ENCODE peak calls at places on chromosome 20, in four cellular contexts. K is GM12865, H is nephron progenitor cell, X is left ventricle myocardium inferior. U is an unnamed sample.

GRCh38 chr20:44405246-44405645 is 49.7 kb downstream of the HNF4A start:
- DNase-seq in K (no peak), H (no peak), X (no peak), U (no peak)

GRCh38 chr20:48635791-48636267 is 192.0 kb downstream of the PREX1 start:
- DNase-seq in K (peak; percentile 65), H (peak; percentile 83), X (peak; percentile 54), U (peak; percentile 68)

GRCh38 chr20:4989570-4989969 is 11.7 kb downstream of the SLC23A2 start:
- DNase-seq in K (peak; percentile 63), H (no peak), X (no peak), U (no peak)

GRCh38 chr20:18543932-18544331 is 23.3 kb upstream of the SMIM26 start:
- DNase-seq in K (no peak), H (no peak), X (peak; percentile 20), U (peak; percentile 21)

GRCh38 chr20:32067234-32067821 is 15.3 kb downstream of the HCK start:
- DNase-seq in K (peak; percentile 37), H (no peak), X (no peak), U (no peak)

GRCh38 chr20:19993937-19994667 is 23.1 kb upstream of the NAA20 start:
- DNase-seq in K (no peak), H (no peak), X (peak; percentile 49), U (no peak)

GRCh38 chr20:56978475-56978874 is 288.0 kb downstream of the BMP7 start:
- DNase-seq in K (no peak), H (no peak), X (no peak), U (no peak)

GRCh38 chr20:58432190-58432954 is 43.3 kb downstream of the VAPB start:
- DNase-seq in K (no peak), H (no peak), X (no peak), U (no peak)

GRCh38 chr20:6007529-6008103 is 46.2 kb downstream of the LRRN4 start:
- DNase-seq in K (no peak), H (no peak), X (no peak), U (peak; percentile 14)

GRCh38 chr20:61706562-61706961 is 359.1 kb downstream of the TAF4 start:
- DNase-seq in K (no peak), H (no peak), X (no peak), U (no peak)

GRCh38 chr20:26209171-26209941 is 512.7 kb upstream of the ZNF337 start:
- DNase-seq in K (peak; percentile 42), H (peak; percentile 52), X (no peak), U (no peak)

GRCh38 chr20:18628330-18628941 is 40.6 kb downstream of the DTD1 start:
- DNase-seq in K (peak; percentile 23), H (peak; percentile 37), X (no peak), U (no peak)

GRCh38 chr20:542777-543368 is 717 bp downstream of the CSNK2A1 start:
- DNase-seq in K (peak; percentile 58), H (peak; percentile 39), X (no peak), U (peak; percentile 35)

GRCh38 chr20:32847964-32848363 is 10.8 kb upstream of the EFCAB8 start:
- DNase-seq in K (no peak), H (no peak), X (no peak), U (no peak)

GRCh38 chr20:4369798-4370124 is 351.9 kb upstream of the PRND start:
- DNase-seq in K (peak; percentile 63), H (no peak), X (no peak), U (no peak)

GRCh38 chr20:5078399-5078958 is 41.3 kb downstream of the PCNA start:
- DNase-seq in K (peak; percentile 98), H (no peak), X (peak; percentile 43), U (peak; percentile 87)

GRCh38 chr20:44106615-44107014 is 80.4 kb downstream of the JPH2 start:
- DNase-seq in K (no peak), H (no peak), X (no peak), U (no peak)

GRCh38 chr20:57902478-57902877 is 192.7 kb upstream of the PMEPA1 start:
- DNase-seq in K (peak; percentile 36), H (no peak), X (no peak), U (no peak)

GRCh38 chr20:5072756-5073153 is 47.0 kb downstream of the PCNA start:
- DNase-seq in K (no peak), H (no peak), X (no peak), U (no peak)

GRCh38 chr20:10674684-10675455 is 1.1 kb upstream of the JAG1 start:
- DNase-seq in K (peak; percentile 84), H (peak; percentile 87), X (peak; percentile 84), U (peak; percentile 90)

GRCh38 chr20:47334022-47334551 is 22.4 kb downstream of the ZMYND8 start:
- DNase-seq in K (no peak), H (no peak), X (no peak), U (no peak)

GRCh38 chr20:59720013-59720412 is 115.7 kb downstream of the PHACTR3 start:
- DNase-seq in K (no peak), H (no peak), X (no peak), U (no peak)

GRCh38 chr20:61760321-61761112 is 305.2 kb downstream of the TAF4 start:
- DNase-seq in K (no peak), H (no peak), X (no peak), U (no peak)

GRCh38 chr20:55538261-55538908 is 466.9 kb downstream of the CBLN4 start:
- DNase-seq in K (no peak), H (no peak), X (no peak), U (no peak)

GRCh38 chr20:58839474-58839874 is 11.2 kb downstream of the GNAS-AS1 start:
- DNase-seq in K (peak; percentile 46), H (peak; percentile 72), X (no peak), U (no peak)

GRCh38 chr20:11652128-11652527 is 265.6 kb upstream of the BTBD3 start:
- DNase-seq in K (no peak), H (no peak), X (no peak), U (no peak)

DNA sequence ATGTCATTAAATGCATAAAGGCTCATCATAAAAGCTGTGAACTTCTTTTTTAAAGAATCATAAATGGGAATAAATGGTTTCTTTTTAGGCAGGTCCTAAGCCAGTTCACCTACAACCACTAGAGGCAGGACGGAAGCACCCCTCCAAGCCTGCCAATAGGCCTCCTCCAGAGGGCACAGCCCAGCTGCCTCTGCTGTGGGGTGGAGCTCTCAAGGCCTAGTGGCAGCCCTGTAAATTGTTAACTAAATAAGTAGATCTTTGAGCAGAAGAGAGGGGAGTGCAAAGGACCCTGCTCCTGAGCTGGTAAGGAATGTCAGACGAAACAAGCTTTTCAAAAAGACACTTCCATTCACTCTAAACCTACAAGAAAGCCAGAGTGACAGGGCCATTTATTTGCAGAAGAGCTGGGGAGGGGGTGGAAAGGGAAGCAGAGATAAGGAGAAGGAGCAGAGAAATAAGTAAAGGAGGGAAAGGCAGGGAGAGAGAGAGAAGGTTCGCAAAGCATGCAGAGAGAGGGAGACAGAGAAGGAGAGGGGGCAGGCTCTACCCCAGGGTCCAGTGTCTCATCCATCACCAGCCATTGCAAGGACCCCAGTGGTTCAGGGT is 18.0 kb upstream of the MAFB start:
- DNase-seq in K (peak; percentile 38), H (peak; percentile 25), X (no peak), U (no peak)
- TF ChIP-seq CTCF in K (peak; percentile 4), H (peak; percentile 32), X (no peak), U (no peak)

GRCh38 chr20:50506270-50506579 is 4.0 kb upstream of the PTPN1 start:
- DNase-seq in K (no peak), H (no peak), X (no peak), U (no peak)

GRCh38 chr20:50508171-50508761 is 1.9 kb upstream of the PTPN1 start:
- DNase-seq in K (no peak), H (no peak), X (no peak), U (no peak)

GRCh38 chr20:50501970-50502745 is 8.0 kb upstream of the PTPN1 start:
- DNase-seq in K (no peak), H (no peak), X (no peak), U (no peak)

GRCh38 chr20:50509923-50510705 is at the start of gene PTPN1:
- DNase-seq in K (peak; percentile 99), H (peak; percentile 99), X (peak; percentile 99), U (peak; percentile 99)

GRCh38 chr20:50504231-50504823 is 5.9 kb upstream of the PTPN1 start:
- DNase-seq in K (no peak), H (no peak), X (no peak), U (no peak)
- TF ChIP-seq CTCF in K (no peak), H (no peak), X (peak; percentile 41), U (no peak)

GRCh38 chr20:9573598-9573997 is 59.2 kb downstream of the LAMP5 start:
- DNase-seq in K (no peak), H (peak; percentile 27), X (no peak), U (no peak)

GRCh38 chr20:9576695-9577094 is 62.3 kb downstream of the LAMP5 start:
- DNase-seq in K (no peak), H (no peak), X (no peak), U (no peak)

GRCh38 chr20:9578584-9578983 is 64.2 kb downstream of the LAMP5 start:
- DNase-seq in K (no peak), H (no peak), X (no peak), U (no peak)

GRCh38 chr20:9574182-9574581 is 59.8 kb downstream of the LAMP5 start:
- DNase-seq in K (no peak), H (peak; percentile 6), X (no peak), U (no peak)

GRCh38 chr20:9575836-9576235 is 61.4 kb downstream of the LAMP5 start:
- DNase-seq in K (no peak), H (no peak), X (no peak), U (no peak)
- TF ChIP-seq CTCF in K (no peak), H (no peak), X (no peak), U (no peak)

DNA sequence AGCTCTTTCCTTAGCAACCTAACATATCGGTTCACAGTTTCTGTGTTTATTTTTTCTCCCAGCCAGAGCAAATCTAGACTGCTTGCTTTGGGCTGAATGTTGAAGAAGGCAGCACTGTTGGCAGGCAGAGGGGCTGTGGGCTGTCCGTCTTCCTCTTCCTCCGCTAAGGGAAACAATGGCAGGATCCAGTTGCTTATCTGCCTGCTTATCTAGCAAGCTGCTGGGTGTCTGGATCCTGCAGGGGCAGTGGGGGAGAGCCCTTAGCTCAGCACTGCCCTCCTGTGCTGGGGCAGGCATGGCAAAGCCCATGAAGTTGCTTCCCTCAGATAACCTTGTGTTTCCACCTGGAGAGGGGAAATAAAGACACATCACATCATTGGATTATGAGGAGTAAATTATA is 92.7 kb upstream of the CD93 start:
- DNase-seq in K (no peak), H (no peak), X (no peak), U (no peak)
- TF ChIP-seq CTCF in K (no peak), H (no peak), X (peak; percentile 65), U (no peak)

U was measured in mucosa of descending colon.